ENCODE peak calls at places on chromosomes 1 and 21, in four cellular contexts. One of them, this sample, is unnamed.

GRCh38 chr1:33875857-33876256 is 12.0 kb downstream of the HMGB4 start:
- DNase-seq in dorsolateral prefrontal cortex: no peak
- DNase-seq in H9: no peak
- DNase-seq in heart left ventricle: no peak
- DNase-seq in this sample: no peak

GRCh38 chr1:202243006-202243405 is 49.4 kb downstream of the LGR6 start:
- DNase-seq in heart left ventricle: no peak
- DNase-seq in H9: peak
- DNase-seq in dorsolateral prefrontal cortex: no peak
- DNase-seq in this sample: no peak

GRCh38 chr1:155051777-155052398 is 772 bp downstream of the ADAM15 start:
- DNase-seq in dorsolateral prefrontal cortex: peak
- DNase-seq in H9: no peak
- DNase-seq in heart left ventricle: peak
- DNase-seq in this sample: peak

GRCh38 chr1:97680894-97681293 is 239.9 kb downstream of the DPYD start:
- DNase-seq in H9: no peak
- DNase-seq in dorsolateral prefrontal cortex: no peak
- DNase-seq in heart left ventricle: no peak
- DNase-seq in this sample: no peak

GRCh38 chr1:228164561-228165371 is 838 bp upstream of the IBA57 start:
- DNase-seq in dorsolateral prefrontal cortex: no peak
- DNase-seq in heart left ventricle: peak
- DNase-seq in H9: no peak
- DNase-seq in this sample: no peak

GRCh38 chr1:242139986-242140385 is 141.1 kb upstream of the MAP1LC3C start:
- DNase-seq in heart left ventricle: no peak
- DNase-seq in dorsolateral prefrontal cortex: no peak
- DNase-seq in H9: no peak
- DNase-seq in this sample: no peak

GRCh38 chr1:179121159-179121938 is 39.5 kb downstream of the TOR3A start:
- DNase-seq in H9: no peak
- DNase-seq in heart left ventricle: no peak
- DNase-seq in dorsolateral prefrontal cortex: no peak
- DNase-seq in this sample: no peak

GRCh38 chr1:203300441-203301330 is 4.6 kb upstream of the BTG2 start:
- DNase-seq in H9: no peak
- DNase-seq in dorsolateral prefrontal cortex: no peak
- DNase-seq in heart left ventricle: no peak
- DNase-seq in this sample: no peak

GRCh38 chr1:46489638-46490602 is at the start of gene DMBX1:
- DNase-seq in heart left ventricle: no peak
- DNase-seq in H9: peak
- DNase-seq in dorsolateral prefrontal cortex: no peak
- DNase-seq in this sample: peak

GRCh38 chr1:228093050-228093906 is 9.8 kb downstream of the C1orf35 start:
- DNase-seq in heart left ventricle: no peak
- DNase-seq in H9: peak
- DNase-seq in dorsolateral prefrontal cortex: no peak
- DNase-seq in this sample: no peak

GRCh38 chr1:177871633-177872562 is 98.0 kb downstream of the SEC16B start:
- DNase-seq in H9: no peak
- DNase-seq in dorsolateral prefrontal cortex: no peak
- DNase-seq in heart left ventricle: no peak
- DNase-seq in this sample: no peak

GRCh38 chr1:164673584-164674214 is 114.7 kb downstream of the PBX1 start:
- DNase-seq in dorsolateral prefrontal cortex: no peak
- DNase-seq in H9: peak
- DNase-seq in heart left ventricle: no peak
- DNase-seq in this sample: no peak

GRCh38 chr1:200733907-200734306 is 4.8 kb upstream of the CAMSAP2 start:
- DNase-seq in H9: no peak
- DNase-seq in heart left ventricle: no peak
- DNase-seq in dorsolateral prefrontal cortex: no peak
- DNase-seq in this sample: no peak

GRCh38 chr1:22747021-22747734 is 36.5 kb downstream of the EPHB2 start:
- DNase-seq in heart left ventricle: no peak
- DNase-seq in dorsolateral prefrontal cortex: no peak
- DNase-seq in H9: no peak
- DNase-seq in this sample: no peak

GRCh38 chr1:107009286-107009685 is 47.2 kb upstream of the PRMT6 start:
- DNase-seq in H9: no peak
- DNase-seq in dorsolateral prefrontal cortex: no peak
- DNase-seq in heart left ventricle: no peak
- DNase-seq in this sample: no peak

GRCh38 chr1:209899948-209900347 is 38.1 kb upstream of the SYT14 start:
- DNase-seq in heart left ventricle: no peak
- DNase-seq in H9: peak
- DNase-seq in dorsolateral prefrontal cortex: no peak
- DNase-seq in this sample: no peak

GRCh38 chr21:43648171-43648570 is 11.1 kb downstream of the HSF2BP start:
- DNase-seq in heart left ventricle: no peak
- DNase-seq in dorsolateral prefrontal cortex: no peak
- DNase-seq in H9: no peak
- DNase-seq in this sample: no peak

GRCh38 chr1:211260161-211261107 is 1.3 kb downstream of the RCOR3 start:
- DNase-seq in heart left ventricle: peak
- DNase-seq in H9: peak
- DNase-seq in dorsolateral prefrontal cortex: peak
- DNase-seq in this sample: peak

GRCh38 chr1:19432943-19433609 is 52.3 kb downstream of the CAPZB start:
- DNase-seq in heart left ventricle: no peak
- DNase-seq in dorsolateral prefrontal cortex: no peak
- DNase-seq in H9: no peak
- DNase-seq in this sample: no peak

GRCh38 chr1:97489834-97490233 is 431.0 kb downstream of the DPYD start:
- DNase-seq in heart left ventricle: no peak
- DNase-seq in dorsolateral prefrontal cortex: no peak
- DNase-seq in H9: no peak
- DNase-seq in this sample: no peak

GRCh38 chr1:150619576-150620509 is 9.6 kb downstream of the ENSA start:
- DNase-seq in H9: no peak
- DNase-seq in heart left ventricle: peak
- DNase-seq in dorsolateral prefrontal cortex: no peak
- DNase-seq in this sample: no peak

GRCh38 chr1:84887261-84887934 is 5.6 kb downstream of the LPAR3 start:
- DNase-seq in dorsolateral prefrontal cortex: no peak
- DNase-seq in H9: no peak
- DNase-seq in heart left ventricle: no peak
- DNase-seq in this sample: no peak

GRCh38 chr1:31581821-31582810 is 5.8 kb downstream of the TINAGL1 start:
- DNase-seq in H9: no peak
- DNase-seq in dorsolateral prefrontal cortex: no peak
- DNase-seq in heart left ventricle: peak
- DNase-seq in this sample: no peak

GRCh38 chr1:201786824-201787223 is 42.1 kb upstream of the IPO9 start:
- DNase-seq in H9: peak
- DNase-seq in dorsolateral prefrontal cortex: no peak
- DNase-seq in heart left ventricle: peak
- DNase-seq in this sample: peak

GRCh38 chr1:5742032-5742431 is 250.2 kb downstream of the NPHP4 start:
- DNase-seq in dorsolateral prefrontal cortex: no peak
- DNase-seq in heart left ventricle: no peak
- DNase-seq in H9: peak
- DNase-seq in this sample: no peak

GRCh38 chr1:23624440-23624839 is 65.1 kb upstream of the ID3 start:
- DNase-seq in dorsolateral prefrontal cortex: no peak
- DNase-seq in heart left ventricle: no peak
- DNase-seq in H9: no peak
- DNase-seq in this sample: no peak

GRCh38 chr21:37917612-37918011 is 1.4 kb upstream of the KCNJ6 start:
- DNase-seq in heart left ventricle: no peak
- DNase-seq in H9: no peak
- DNase-seq in dorsolateral prefrontal cortex: no peak
- DNase-seq in this sample: no peak

GRCh38 chr21:37915516-37915915 is 741 bp downstream of the KCNJ6 start:
- DNase-seq in dorsolateral prefrontal cortex: no peak
- DNase-seq in H9: peak
- DNase-seq in heart left ventricle: no peak
- DNase-seq in this sample: no peak

GRCh38 chr21:37914211-37914900 is 1.9 kb downstream of the KCNJ6 start:
- DNase-seq in heart left ventricle: no peak
- DNase-seq in H9: peak
- DNase-seq in dorsolateral prefrontal cortex: no peak
- DNase-seq in this sample: no peak

GRCh38 chr21:37915941-37916794 is at the start of gene KCNJ6:
- DNase-seq in dorsolateral prefrontal cortex: peak
- DNase-seq in heart left ventricle: peak
- DNase-seq in H9: peak
- DNase-seq in this sample: no peak

GRCh38 chr21:37916795-37917142 is 512 bp upstream of the KCNJ6 start:
- DNase-seq in heart left ventricle: no peak
- DNase-seq in H9: peak
- DNase-seq in dorsolateral prefrontal cortex: no peak
- DNase-seq in this sample: no peak
- TF ChIP-seq CTCF in heart left ventricle: no peak
- TF ChIP-seq CTCF in H9: peak
- TF ChIP-seq CTCF in dorsolateral prefrontal cortex: no peak
- TF ChIP-seq CTCF in this sample: no peak

DNA sequence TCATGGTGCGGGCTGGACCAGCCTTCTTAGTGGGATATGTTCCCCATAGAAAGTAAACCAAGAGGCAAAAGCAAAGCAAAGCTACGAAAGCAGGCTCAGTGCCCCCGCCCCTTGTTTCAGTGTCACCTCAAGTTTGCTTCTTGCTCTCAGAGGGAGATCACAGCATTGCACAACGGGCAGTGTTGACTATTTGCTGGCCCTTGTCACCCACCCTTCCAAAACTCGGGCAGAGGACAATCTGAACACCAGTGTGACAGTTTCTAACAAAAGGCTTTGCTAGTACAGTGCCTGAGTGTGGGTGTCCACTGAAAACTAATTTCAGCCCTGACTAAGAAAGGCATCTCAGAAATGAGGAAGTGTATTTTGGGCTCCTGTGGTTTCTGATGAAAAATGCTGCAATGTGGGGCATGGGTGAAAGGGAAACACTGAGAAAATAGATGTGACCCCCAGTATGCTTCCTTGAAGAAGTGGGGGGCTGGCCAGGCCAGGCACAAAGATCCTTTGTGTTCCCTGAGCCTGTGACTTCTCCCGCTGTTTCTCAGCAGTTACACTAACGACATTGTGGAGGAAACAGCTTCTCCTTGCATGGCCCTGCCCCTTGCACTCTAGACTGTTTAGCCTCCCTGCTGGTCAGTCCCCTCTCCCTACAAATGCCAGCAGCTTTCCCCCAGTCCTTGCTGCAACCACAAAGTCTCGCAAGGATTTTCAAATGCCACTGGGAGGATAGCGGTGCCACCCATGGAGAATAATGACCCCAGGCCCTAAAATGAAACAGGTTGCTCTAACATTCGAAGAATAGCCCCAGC is 33.3 kb upstream of the KCNE1 start:
- DNase-seq in H9: no peak
- DNase-seq in dorsolateral prefrontal cortex: peak
- DNase-seq in heart left ventricle: peak
- DNase-seq in this sample: no peak
- H3K27ac ChIP-seq in H9: no peak
- H3K27ac ChIP-seq in dorsolateral prefrontal cortex: peak
- H3K27ac ChIP-seq in heart left ventricle: peak
- H3K27ac ChIP-seq in this sample: peak

DNA sequence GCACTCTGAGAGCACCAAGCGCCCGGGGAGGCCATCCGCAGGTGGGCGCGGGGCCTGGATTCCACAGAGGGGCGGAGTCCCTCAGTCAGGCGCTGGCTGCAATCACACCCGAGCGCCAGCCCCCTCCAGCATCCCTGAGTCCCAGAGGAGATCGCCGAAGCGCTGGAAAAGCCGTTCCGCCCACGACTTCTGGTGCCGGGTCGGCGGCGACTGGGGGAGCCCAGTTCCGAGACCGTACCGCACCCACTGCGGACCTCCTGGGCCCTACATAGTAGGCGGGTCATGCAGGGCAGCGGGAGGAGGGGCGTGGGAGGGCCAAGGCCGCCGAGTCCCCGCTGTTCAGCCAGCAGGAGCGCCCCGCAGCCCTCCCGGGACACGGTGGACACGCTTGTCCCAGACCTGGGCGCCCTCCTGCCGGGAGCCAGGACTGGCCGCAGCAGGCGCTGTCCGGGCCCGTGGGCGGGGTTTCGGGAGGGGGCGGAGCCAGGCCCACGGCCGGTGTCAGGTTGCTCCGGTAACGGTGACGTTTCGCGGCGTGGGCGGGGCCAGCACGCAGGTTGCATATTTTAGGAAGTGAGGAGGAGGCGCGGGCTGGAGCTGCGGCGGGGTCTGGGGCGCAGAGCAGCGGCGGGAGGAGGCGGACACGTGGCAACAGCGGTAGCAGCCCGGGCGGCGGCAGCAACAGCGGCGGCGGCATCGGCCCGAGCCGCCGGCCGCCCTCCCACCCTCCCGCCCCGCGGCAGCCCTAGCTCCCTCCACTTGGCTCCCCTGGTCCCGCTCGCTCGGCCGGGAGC is at the start of gene ATP1A1:
- DNase-seq in dorsolateral prefrontal cortex: peak
- DNase-seq in H9: peak
- DNase-seq in heart left ventricle: peak
- DNase-seq in this sample: peak
- TF ChIP-seq CTCF in dorsolateral prefrontal cortex: peak
- TF ChIP-seq CTCF in H9: no peak
- TF ChIP-seq CTCF in heart left ventricle: no peak
- TF ChIP-seq CTCF in this sample: no peak

GRCh38 chr1:7389786-7390603 is 381.1 kb upstream of the VAMP3 start:
- DNase-seq in H9: peak
- DNase-seq in heart left ventricle: no peak
- DNase-seq in dorsolateral prefrontal cortex: no peak
- DNase-seq in this sample: no peak

GRCh38 chr1:7387053-7387861 is 383.8 kb upstream of the VAMP3 start:
- DNase-seq in heart left ventricle: no peak
- DNase-seq in H9: peak
- DNase-seq in dorsolateral prefrontal cortex: no peak
- DNase-seq in this sample: peak

GRCh38 chr1:7388141-7388487 is 383.0 kb upstream of the VAMP3 start:
- DNase-seq in dorsolateral prefrontal cortex: no peak
- DNase-seq in H9: peak
- DNase-seq in heart left ventricle: no peak
- DNase-seq in this sample: peak

GRCh38 chr1:7389201-7389785 is 381.8 kb upstream of the VAMP3 start:
- DNase-seq in heart left ventricle: no peak
- DNase-seq in dorsolateral prefrontal cortex: no peak
- DNase-seq in H9: peak
- DNase-seq in this sample: peak

DNA sequence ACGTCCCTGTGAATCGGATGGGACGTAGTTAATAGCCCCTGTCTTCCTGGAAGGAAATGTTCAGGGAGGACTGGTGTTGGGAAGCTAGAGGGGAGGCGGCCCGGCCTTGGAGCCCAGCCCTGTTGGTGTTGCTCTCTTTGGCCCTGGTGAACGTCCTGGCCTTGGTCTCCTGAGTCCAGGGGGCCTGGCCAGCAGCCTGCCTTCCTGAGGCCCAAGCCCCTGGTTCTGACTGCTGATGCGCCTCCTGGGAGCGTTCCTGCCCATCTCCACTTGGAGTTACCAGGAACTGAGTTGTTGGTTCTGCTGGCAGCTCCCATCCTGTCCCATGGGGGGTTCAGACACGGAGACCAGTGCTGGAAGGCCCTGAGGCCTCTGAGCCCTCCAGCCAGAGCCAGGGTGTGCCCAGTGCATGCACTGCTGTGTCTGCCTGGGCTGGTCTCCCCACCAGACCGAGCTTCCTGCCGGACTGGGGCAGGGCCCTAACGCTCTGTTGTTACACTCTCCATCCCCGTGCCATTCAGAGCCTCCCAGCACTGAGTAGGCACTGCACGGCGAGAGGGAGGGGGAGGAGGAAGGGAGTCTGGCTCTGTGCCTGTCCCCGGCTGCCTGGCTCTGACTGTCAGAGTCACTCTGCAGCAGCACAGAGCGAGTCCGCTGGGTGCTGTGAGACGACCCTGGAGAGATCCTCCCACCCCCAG is 382.5 kb upstream of the VAMP3 start:
- DNase-seq in H9: peak
- DNase-seq in heart left ventricle: peak
- DNase-seq in dorsolateral prefrontal cortex: peak
- DNase-seq in this sample: peak
- H3K27ac ChIP-seq in H9: no peak
- H3K27ac ChIP-seq in heart left ventricle: peak
- H3K27ac ChIP-seq in dorsolateral prefrontal cortex: no peak
- H3K27ac ChIP-seq in this sample: peak